ENCODE peak calls at places on chromosomes 7 and 10, in six cellular contexts. Y is GM12878, X is HepG2, H is SK-N-SH, Z is K562, N is suprapubic skin. J is an unnamed sample. For H3K9me3, the result is how much of the 10 kb centered on the place peaks cover.

GRCh38 chr7:255038-255435 is 34.9 kb upstream of the FOXL3 start:
- DNase-seq in Y (no peak), X (no peak), H (no peak), Z (no peak), N (no peak), J (no peak)

GRCh38 chr10:12766222-12766621 is 235.3 kb downstream of the CCDC3 start:
- DNase-seq in Y (no peak), X (no peak), H (no peak), Z (no peak), N (no peak), J (no peak)

GRCh38 chr7:12715372-12716133 is 28.1 kb downstream of the ARL4A start:
- DNase-seq in Y (no peak), X (peak), H (no peak), Z (peak), N (peak), J (peak)

GRCh38 chr10:65742851-65743250 is 1183.0 kb upstream of the LRRTM3 start:
- DNase-seq in Y (no peak), X (no peak), H (no peak), Z (no peak), N (no peak), J (no peak)

GRCh38 chr10:128443925-128444324 is 317.7 kb upstream of the MKI67 start:
- DNase-seq in Y (no peak), X (no peak), H (no peak), Z (no peak), N (no peak), J (no peak)

GRCh38 chr7:132243463-132243862 is 332.8 kb downstream of the PLXNA4 start:
- DNase-seq in Y (no peak), X (no peak), H (no peak), Z (no peak), N (no peak), J (no peak)

GRCh38 chr7:155962191-155962967 is 150.1 kb upstream of the SHH start:
- DNase-seq in Y (peak), X (peak), H (no peak), Z (no peak), N (no peak), J (no peak)

GRCh38 chr7:12711124-12711523 is 23.7 kb downstream of the ARL4A start:
- DNase-seq in Y (no peak), X (no peak), H (no peak), Z (no peak), N (no peak), J (peak)

GRCh38 chr10:113978802-113979201 is 64.9 kb upstream of the ADRB1 start:
- DNase-seq in Y (no peak), X (no peak), H (no peak), Z (no peak), N (no peak), J (no peak)

GRCh38 chr7:137953043-137953691 is 48.7 kb downstream of the CREB3L2 start:
- DNase-seq in Y (no peak), X (no peak), H (no peak), Z (no peak), N (no peak), J (no peak)

GRCh38 chr10:90047243-90047729 is 345.9 kb downstream of the KIF20B start:
- DNase-seq in Y (peak), X (no peak), H (no peak), Z (no peak), N (no peak), J (no peak)

GRCh38 chr10:100746413-100746931 is 1.1 kb downstream of the PAX2 start:
- DNase-seq in Y (no peak), X (no peak), H (no peak), Z (no peak), N (no peak), J (no peak)

DNA sequence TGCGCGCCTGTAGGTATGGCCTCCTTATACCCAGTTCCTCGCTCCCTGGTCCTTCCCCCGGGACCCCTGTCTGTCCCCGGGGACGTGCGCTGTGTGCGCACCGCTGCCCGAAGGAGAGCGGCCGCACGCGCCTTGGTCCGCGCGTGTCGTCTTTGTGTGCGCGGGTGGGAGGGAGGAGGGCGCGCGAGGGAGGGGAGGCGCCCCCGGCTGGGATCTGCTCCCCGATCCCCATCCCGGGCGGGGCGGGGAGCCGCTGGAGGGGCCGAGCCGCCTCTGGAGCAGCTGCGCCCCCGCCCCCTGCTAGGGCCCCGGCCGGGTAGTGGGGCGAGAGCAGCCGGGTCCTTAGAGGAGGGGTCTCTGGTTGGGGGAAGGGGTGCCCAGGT is 405 bp downstream of the SH2B2 start:
- DNase-seq in Y (no peak), X (no peak), H (peak), Z (peak), N (no peak), J (no peak)
- TF ChIP-seq EP300 in Y (no peak), X (no peak), H (no peak), Z (no peak), N (no peak), J (no peak)

GRCh38 chr10:122062831-122063674 is 74.1 kb downstream of the TACC2 start:
- DNase-seq in Y (no peak), X (peak), H (peak), Z (peak), N (peak), J (peak)
- TF ChIP-seq POLR2AphosphoS5 in Y (no peak), X (peak), H (no peak), Z (no peak), N (peak), J (peak)

GRCh38 chr7:157661611-157661975 is 324.8 kb downstream of the DNAJB6 start:
- DNase-seq in Y (no peak), X (no peak), H (no peak), Z (no peak), N (peak), J (no peak)
- H3K9me3 ChIP-seq in Y (under half), X (under half), H (under half), Z (under half), N (under half), J (under half)

DNA sequence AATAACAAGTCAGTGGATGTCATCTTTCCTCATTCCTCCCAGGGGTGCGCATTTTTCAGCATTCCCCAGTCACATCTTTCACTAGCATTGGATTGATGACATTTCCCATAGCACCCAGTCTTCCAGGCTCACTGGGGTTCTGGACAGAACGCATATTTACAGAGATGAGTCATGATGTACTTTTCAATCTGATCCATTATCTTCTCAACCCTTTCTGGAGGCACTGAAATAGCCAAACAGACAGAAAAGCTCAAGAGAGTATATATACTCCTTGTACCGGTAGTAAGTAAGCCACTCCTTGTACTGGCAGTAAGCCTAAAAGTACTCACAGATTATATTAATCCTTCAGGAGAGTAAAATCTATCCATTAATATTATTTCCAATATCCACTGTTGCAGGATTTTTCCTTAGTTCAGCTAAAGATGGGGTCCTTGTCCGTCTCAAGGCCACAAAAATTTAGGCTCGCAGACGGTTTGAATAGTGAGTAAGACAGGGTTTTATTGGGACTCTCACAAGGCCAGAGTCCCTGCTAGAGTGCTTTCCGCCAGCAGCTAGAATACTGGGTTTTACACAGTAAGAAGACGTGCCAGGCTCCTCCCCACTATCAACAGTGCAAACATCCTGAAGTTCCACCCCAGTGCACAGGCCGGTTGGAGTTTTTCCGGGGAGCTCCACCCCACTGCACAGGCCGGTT is 60.8 kb downstream of the MDH2 start:
- DNase-seq in Y (no peak), X (peak), H (no peak), Z (no peak), N (no peak), J (peak)
- TF ChIP-seq EP300 in Y (no peak), X (peak), H (no peak), Z (no peak), N (no peak), J (no peak)

GRCh38 chr7:131157530-131158243 is 170.0 kb upstream of the MKLN1 start:
- DNase-seq in Y (no peak), X (no peak), H (no peak), Z (no peak), N (peak), J (peak)
- TF ChIP-seq POLR2AphosphoS5 in Y (no peak), X (no peak), H (no peak), Z (no peak), N (peak), J (peak)

J was measured in transverse colon.